ENCODE peak calls at places on chromosomes 12 and 14, in ten cellular contexts. A, F, H, Z, Y, E, I, X, U and L are unnamed samples.

GRCh38 chr14:104115691-104116543 is 22.5 kb upstream of the KIF26A start:
- DNase-seq in A (peak; percentile 77), Y (no peak), I (no peak), X (no peak), H (no peak), U (no peak), Z (no peak), F (peak; percentile 60), E (no peak), L (no peak)

GRCh38 chr14:36591482-36591881 is 9.1 kb upstream of the NKX2-8 start:
- DNase-seq in A (peak; percentile 74), I (no peak), F (no peak), Z (no peak), X (no peak), Y (no peak), U (no peak), H (no peak), E (no peak), L (no peak)

GRCh38 chr12:26939192-26939832 is 1.0 kb downstream of the FGFR1OP2 start:
- DNase-seq in X (no peak), U (no peak), A (no peak), I (no peak), H (no peak), F (no peak), E (no peak), Z (no peak), Y (no peak), L (peak; percentile 15)

GRCh38 chr12:106245767-106246166 is 2.1 kb downstream of the CKAP4 start:
- DNase-seq in X (no peak), H (no peak), E (no peak), F (no peak), U (peak; percentile 65), Z (no peak), Y (no peak), I (no peak), A (peak; percentile 56), L (no peak)

GRCh38 chr14:50001999-50002925 is 109.4 kb downstream of the ARF6 start:
- DNase-seq in Z (no peak), F (no peak), U (no peak), X (no peak), Y (no peak), A (no peak), I (no peak), H (peak; percentile 41), E (no peak), L (peak; percentile 77)

GRCh38 chr12:15146585-15146984 is 74.6 kb downstream of the RERG start:
- DNase-seq in I (no peak), U (no peak), H (no peak), A (no peak), Z (no peak), Y (no peak), E (no peak), F (no peak), X (no peak), L (no peak)

GRCh38 chr12:108399514-108399913 is 60.4 kb upstream of the CMKLR1 start:
- DNase-seq in A (peak; percentile 49), H (no peak), Z (no peak), E (no peak), Y (no peak), X (no peak), F (no peak), U (no peak), I (no peak), L (no peak)

GRCh38 chr12:120007272-120007671 is 18.2 kb downstream of the BICDL1 start:
- DNase-seq in Y (no peak), U (no peak), F (no peak), H (peak; percentile 61), I (no peak), Z (no peak), X (no peak), E (no peak), A (peak; percentile 75), L (no peak)

GRCh38 chr12:51218607-51219161 is 822 bp upstream of the POU6F1 start:
- DNase-seq in X (no peak), E (no peak), Y (no peak), Z (no peak), F (no peak), H (no peak), I (no peak), A (peak; percentile 80), U (no peak), L (no peak)

GRCh38 chr12:127430401-127430800 is 836.6 kb upstream of the TMEM132C start:
- DNase-seq in I (no peak), Z (no peak), A (peak; percentile 50), H (no peak), E (no peak), Y (no peak), U (no peak), X (no peak), F (no peak), L (no peak)

GRCh38 chr12:96256672-96257361 is 62.6 kb downstream of the ELK3 start:
- DNase-seq in I (no peak), H (no peak), F (no peak), Z (no peak), U (no peak), X (no peak), A (no peak), E (no peak), Y (no peak), L (no peak)

GRCh38 chr12:19196959-19197630 is 67.6 kb downstream of the PLEKHA5 start:
- DNase-seq in X (no peak), A (no peak), Y (no peak), U (no peak), H (no peak), E (no peak), F (no peak), Z (no peak), I (no peak), L (no peak)

GRCh38 chr12:109797905-109798669 is 35.1 kb downstream of the TRPV4 start:
- DNase-seq in E (no peak), Y (no peak), U (no peak), A (no peak), F (no peak), Z (no peak), I (no peak), H (no peak), X (no peak), L (no peak)

GRCh38 chr14:93745603-93746273 is 42.5 kb downstream of the PRIMA1 start:
- DNase-seq in X (no peak), Z (no peak), Y (no peak), H (no peak), E (no peak), U (no peak), A (no peak), I (no peak), F (no peak), L (no peak)